ENCODE peak calls at places on chromosomes 7 and 10, in five cellular contexts. R is progenitor cell of endocrine pancreas, Q is GM04504, Z is BJ, E is NCI-H2107. A is an unnamed sample.

GRCh38 chr7:136086712-136087111 is 109.6 kb upstream of the MTPN start:
- DNase-seq in Q (peak; percentile 68), Z (peak; percentile 26), E (peak; percentile 45), R (no peak), A (peak; percentile 87)

GRCh38 chr7:69019437-69019836 is 578.8 kb upstream of the AUTS2 start:
- DNase-seq in R (no peak), Q (no peak), Z (no peak), E (no peak), A (no peak)

GRCh38 chr7:7696458-7697119 is 21.8 kb downstream of the RPA3 start:
- DNase-seq in Q (no peak), E (no peak), Z (no peak), R (no peak), A (peak; percentile 65)

GRCh38 chr7:99372275-99373085 is 2.0 kb upstream of the ARPC1B start:
- DNase-seq in Q (no peak), E (no peak), Z (no peak), R (no peak), A (peak; percentile 55)

GRCh38 chr7:157544980-157545680 is 208.3 kb downstream of the DNAJB6 start:
- DNase-seq in R (no peak), E (no peak), Z (no peak), Q (no peak), A (no peak)

GRCh38 chr10:121696854-121697253 is 98.6 kb upstream of the FGFR2 start:
- DNase-seq in Z (no peak), R (no peak), E (no peak), Q (no peak), A (peak; percentile 7)

GRCh38 chr10:31954410-31955191 is 26.0 kb upstream of the ARHGAP12 start:
- DNase-seq in R (no peak), Z (no peak), E (no peak), Q (no peak), A (no peak)

GRCh38 chr10:33897255-33897893 is 562.9 kb upstream of the NRP1 start:
- DNase-seq in Q (no peak), R (no peak), Z (no peak), E (no peak), A (peak; percentile 61)

GRCh38 chr7:11831383-11831726 is 643 bp downstream of the THSD7A start:
- DNase-seq in Q (no peak), R (no peak), Z (no peak), E (no peak), A (peak; percentile 20)

GRCh38 chr7:7895004-7895650 is 73.5 kb upstream of the GLCCI1 start:
- DNase-seq in Q (no peak), Z (no peak), R (no peak), E (no peak), A (no peak)

A was measured in GM23248.